ENCODE peak calls at places on chromosomes 11 and 22, in four cellular contexts. K is astrocyte of the cerebellum, H is fibroblast of pulmonary artery, X is upper lobe of right lung. Q is an unnamed sample.

GRCh38 chr11:119892311-119892808 is 163.4 kb upstream of the NECTIN1 start:
- DNase-seq in K (no peak), H (no peak), X (no peak), Q (no peak)

GRCh38 chr11:128576555-128576954 is 10.8 kb downstream of the ETS1 start:
- DNase-seq in K (no peak), H (no peak), X (no peak), Q (no peak)

GRCh38 chr11:8773125-8773524 is 90.5 kb downstream of the RPL27A start:
- DNase-seq in K (no peak), H (no peak), X (no peak), Q (no peak)

GRCh38 chr11:121207485-121208115 is 85.0 kb upstream of the SC5D start:
- DNase-seq in K (no peak), H (peak; percentile 17), X (no peak), Q (no peak)

GRCh38 chr11:2509481-2510001 is 64.7 kb downstream of the KCNQ1 start:
- DNase-seq in K (no peak), H (no peak), X (peak; percentile 64), Q (no peak)

GRCh38 chr22:48500481-48501230 is 1327.0 kb downstream of the BRD1 start:
- DNase-seq in K (peak; percentile 61), H (peak; percentile 4), X (no peak), Q (no peak)

GRCh38 chr11:17776213-17776875 is 41.8 kb downstream of the KCNC1 start:
- DNase-seq in K (no peak), H (no peak), X (no peak), Q (no peak)

GRCh38 chr11:132123449-132123848 is 753.0 kb downstream of the NTM start:
- DNase-seq in K (no peak), H (no peak), X (no peak), Q (no peak)

GRCh38 chr11:71927813-71928738 is at the start of gene XNDC1N:
- DNase-seq in K (peak; percentile 79), H (peak; percentile 89), X (peak; percentile 72), Q (peak; percentile 85)

GRCh38 chr11:20081336-20081735 is 78.9 kb downstream of the DBX1 start:
- DNase-seq in K (no peak), H (no peak), X (no peak), Q (no peak)

GRCh38 chr11:116694017-116694725 is 78.6 kb downstream of the BUD13 start:
- DNase-seq in K (no peak), H (no peak), X (no peak), Q (no peak)

GRCh38 chr11:68632802-68633201 is 51.5 kb upstream of the GAL start:
- DNase-seq in K (peak; percentile 60), H (peak; percentile 79), X (no peak), Q (peak; percentile 74)

GRCh38 chr11:76664578-76665061 is 5.9 kb downstream of the LRRC32 start:
- DNase-seq in K (no peak), H (no peak), X (peak; percentile 56), Q (no peak)

GRCh38 chr11:70421123-70421522 is 22.8 kb downstream of the CTTN start:
- DNase-seq in K (no peak), H (no peak), X (no peak), Q (no peak)

GRCh38 chr11:70423523-70424505 is 25.5 kb downstream of the CTTN start:
- DNase-seq in K (peak; percentile 74), H (peak; percentile 89), X (no peak), Q (peak; percentile 95)

GRCh38 chr11:70422692-70423522 is 24.6 kb downstream of the CTTN start:
- DNase-seq in K (no peak), H (no peak), X (no peak), Q (no peak)

GRCh38 chr11:70428701-70429427 is 30.5 kb downstream of the CTTN start:
- DNase-seq in K (no peak), H (no peak), X (no peak), Q (no peak)

DNA sequence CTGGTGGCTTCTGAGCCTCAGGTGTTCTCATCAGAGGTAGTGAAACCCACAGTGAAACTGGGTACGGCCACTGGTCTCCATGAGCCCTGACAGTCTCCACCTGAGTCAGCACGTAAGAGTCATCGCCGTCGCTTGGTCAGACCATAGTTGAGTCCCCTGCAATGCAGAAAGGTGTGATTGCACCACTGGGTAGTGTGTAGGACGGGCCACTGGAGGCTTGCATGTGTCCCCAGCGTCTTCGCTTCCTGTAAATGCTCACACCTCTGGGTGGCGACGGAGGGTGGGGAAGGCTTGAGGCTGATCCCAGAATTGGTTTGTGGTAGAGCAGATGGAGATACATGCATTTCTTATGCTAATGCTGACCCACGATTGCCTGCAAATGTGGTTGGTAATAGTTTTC is 26.4 kb downstream of the CTTN start:
- DNase-seq in K (no peak), H (no peak), X (no peak), Q (no peak)
- TF ChIP-seq CTCF in K (no peak), H (no peak), X (no peak), Q (no peak)

GRCh38 chr11:111417011-111417765 is 38.1 kb upstream of the POU2AF1 start:
- DNase-seq in K (no peak), H (no peak), X (no peak), Q (peak; percentile 18)
- H3K4me3 ChIP-seq in K (no peak overlapping the region), H (no peak overlapping the region), X (no peak overlapping the region), Q (no peak overlapping the region)

GRCh38 chr11:59281177-59281576 is 68.5 kb upstream of the MPEG1 start:
- DNase-seq in K (no peak), H (no peak), X (no peak), Q (no peak)
- TF ChIP-seq CTCF in K (no peak), H (no peak), X (no peak), Q (no peak)

GRCh38 chr22:19523240-19524169 is 705 bp downstream of the CLDN5 start:
- DNase-seq in K (no peak), H (peak; percentile 34), X (no peak), Q (peak; percentile 21)
- H3K4me3 ChIP-seq in K (peak overlapping the region; percentile 37), H (peak overlapping the region; percentile 35), X (peak overlapping the region; percentile 49), Q (no peak overlapping the region)

GRCh38 chr11:57890521-57890920 is 128.9 kb downstream of the CTNND1 start:
- DNase-seq in K (no peak), H (no peak), X (no peak), Q (no peak)

GRCh38 chr11:57883630-57884029 is 122.0 kb downstream of the CTNND1 start:
- DNase-seq in K (no peak), H (no peak), X (no peak), Q (no peak)

GRCh38 chr11:57881647-57882046 is 120.0 kb downstream of the CTNND1 start:
- DNase-seq in K (no peak), H (no peak), X (no peak), Q (no peak)

GRCh38 chr11:57888385-57888784 is 126.8 kb downstream of the CTNND1 start:
- DNase-seq in K (no peak), H (no peak), X (no peak), Q (no peak)

GRCh38 chr11:57885298-57886035 is 123.9 kb downstream of the CTNND1 start:
- DNase-seq in K (no peak), H (peak; percentile 30), X (no peak), Q (peak; percentile 29)
- TF ChIP-seq CTCF in K (no peak), H (no peak), X (no peak), Q (no peak)

GRCh38 chr22:40855104-40855959 is 1.1 kb downstream of the ST13 start:
- DNase-seq in K (no peak), H (peak; percentile 40), X (no peak), Q (peak; percentile 63)
- H3K4me3 ChIP-seq in K (peak overlapping the region; percentile 97), H (peak overlapping the region; percentile 98), X (peak overlapping the region; percentile 95), Q (peak overlapping the region; percentile 99)

GRCh38 chr11:93614111-93614784 is 47.2 kb upstream of the CEP295 start:
- DNase-seq in K (no peak), H (no peak), X (no peak), Q (no peak)
- TF ChIP-seq CTCF in K (peak; percentile 20), H (peak; percentile 21), X (no peak), Q (no peak)

GRCh38 chr11:65181569-65182257 is at the start of gene CAPN1:
- DNase-seq in K (no peak), H (peak; percentile 92), X (peak; percentile 89), Q (peak; percentile 80)
- H3K4me3 ChIP-seq in K (peak within 1 kb of the TSS; percentile 93), H (peak within 1 kb of the TSS; percentile 91), X (peak within 1 kb of the TSS; percentile 95), Q (peak within 1 kb of the TSS; percentile 87)

GRCh38 chr22:43390166-43390565 is 21.6 kb upstream of the MPPED1 start:
- DNase-seq in K (no peak), H (no peak), X (no peak), Q (no peak)

GRCh38 chr22:43391306-43391705 is 20.5 kb upstream of the MPPED1 start:
- DNase-seq in K (no peak), H (no peak), X (peak; percentile 15), Q (no peak)

GRCh38 chr22:43393845-43394474 is 17.9 kb upstream of the MPPED1 start:
- DNase-seq in K (no peak), H (no peak), X (no peak), Q (no peak)

GRCh38 chr22:43393132-43393844 is 18.5 kb upstream of the MPPED1 start:
- DNase-seq in K (no peak), H (no peak), X (no peak), Q (no peak)

GRCh38 chr22:43392385-43392989 is 19.3 kb upstream of the MPPED1 start:
- DNase-seq in K (no peak), H (no peak), X (no peak), Q (no peak)
- TF ChIP-seq CTCF in K (no peak), H (no peak), X (no peak), Q (no peak)

Q was measured in fibroblast of mammary gland.